ENCODE peak calls at places on chromosomes 11 and 22, in six cellular contexts. C is RWPE1, B is cardiac muscle cell, K is mammary epithelial cell, H is K562, X is Peyer's patch. I is an unnamed sample.

GRCh38 chr11:2276999-2277328 is 6.6 kb upstream of the ASCL2 start:
- DNase-seq in B (no peak), C (no peak), K (no peak), H (no peak), X (peak), I (no peak)

GRCh38 chr11:460331-461199 is 10.5 kb downstream of the PTDSS2 start:
- DNase-seq in K (no peak), B (peak), C (peak), X (no peak), H (peak), I (peak)

GRCh38 chr22:30655532-30655931 is 12.1 kb downstream of the DUSP18 start:
- DNase-seq in C (no peak), K (no peak), X (no peak), B (no peak), H (no peak), I (no peak)

GRCh38 chr11:396511-396947 is 2.5 kb downstream of the PKP3 start:
- DNase-seq in H (no peak), B (peak), C (peak), X (no peak), K (no peak), I (no peak)

GRCh38 chr11:10348650-10349280 is 43.9 kb downstream of the ADM start:
- DNase-seq in K (peak), C (no peak), B (peak), H (no peak), X (no peak), I (no peak)

GRCh38 chr22:48316876-48317250 is 1510.8 kb downstream of the BRD1 start:
- DNase-seq in B (no peak), X (peak), K (no peak), C (no peak), H (no peak), I (no peak)

GRCh38 chr11:46856605-46857339 is 10.7 kb upstream of the CKAP5 start:
- DNase-seq in H (no peak), C (no peak), K (no peak), B (no peak), X (no peak), I (no peak)

GRCh38 chr11:57792060-57792541 is 30.5 kb downstream of the CTNND1 start:
- DNase-seq in H (no peak), C (no peak), K (peak), X (peak), B (peak), I (peak)

GRCh38 chr22:21621025-21621424 is 8.8 kb downstream of the YDJC start:
- DNase-seq in B (no peak), X (no peak), K (no peak), H (no peak), C (no peak), I (no peak)

GRCh38 chr11:66317322-66317765 is 500 bp upstream of the CD248 start:
- DNase-seq in H (no peak), X (peak), K (no peak), B (peak), C (no peak), I (peak)

GRCh38 chr11:97982512-97982911 is 1038.2 kb upstream of the CNTN5 start:
- DNase-seq in K (no peak), X (no peak), C (no peak), B (no peak), H (no peak), I (no peak)

DNA sequence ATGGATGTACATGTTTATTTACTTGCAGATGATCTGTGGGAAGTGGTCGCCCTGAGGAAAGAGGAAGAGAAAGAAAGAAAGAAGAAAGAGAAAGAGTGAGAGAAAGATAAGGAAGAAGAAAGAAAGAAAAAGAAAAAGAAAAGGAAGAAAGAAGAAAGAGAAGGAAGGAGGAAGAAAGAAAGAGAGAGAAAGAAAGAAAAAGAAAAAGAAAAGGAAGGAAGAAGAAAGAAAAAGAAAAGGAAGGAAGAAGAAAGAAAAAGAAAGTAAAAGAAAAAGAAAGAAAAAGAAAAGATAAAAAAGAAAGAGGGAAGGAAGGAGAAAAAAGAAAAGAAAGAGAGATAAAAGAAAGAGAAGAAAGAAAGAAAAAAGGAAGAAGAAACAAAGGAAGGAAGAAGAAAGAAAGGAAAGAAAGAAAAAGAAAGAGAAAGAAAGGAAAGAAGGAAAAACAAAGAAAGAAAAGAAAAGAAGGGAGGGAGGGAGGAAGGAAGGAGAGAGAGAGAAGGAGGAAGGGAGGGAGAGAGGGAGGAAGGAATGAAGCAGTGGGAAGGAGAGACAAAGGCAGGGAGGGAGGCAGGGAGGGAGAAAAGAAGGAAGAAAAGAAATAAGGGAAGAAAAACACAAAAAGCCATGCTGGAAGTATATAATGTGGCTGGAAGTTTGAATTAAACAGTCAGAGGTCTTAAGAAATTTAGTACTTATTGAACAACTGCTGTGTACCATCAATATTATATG is 976.6 kb downstream of the FAM181B start:
- DNase-seq in X (no peak), K (no peak), B (no peak), H (no peak), C (no peak), I (no peak)
- TF ChIP-seq CTCF in X (no peak), K (no peak), B (no peak), H (no peak), C (no peak), I (no peak)

DNA sequence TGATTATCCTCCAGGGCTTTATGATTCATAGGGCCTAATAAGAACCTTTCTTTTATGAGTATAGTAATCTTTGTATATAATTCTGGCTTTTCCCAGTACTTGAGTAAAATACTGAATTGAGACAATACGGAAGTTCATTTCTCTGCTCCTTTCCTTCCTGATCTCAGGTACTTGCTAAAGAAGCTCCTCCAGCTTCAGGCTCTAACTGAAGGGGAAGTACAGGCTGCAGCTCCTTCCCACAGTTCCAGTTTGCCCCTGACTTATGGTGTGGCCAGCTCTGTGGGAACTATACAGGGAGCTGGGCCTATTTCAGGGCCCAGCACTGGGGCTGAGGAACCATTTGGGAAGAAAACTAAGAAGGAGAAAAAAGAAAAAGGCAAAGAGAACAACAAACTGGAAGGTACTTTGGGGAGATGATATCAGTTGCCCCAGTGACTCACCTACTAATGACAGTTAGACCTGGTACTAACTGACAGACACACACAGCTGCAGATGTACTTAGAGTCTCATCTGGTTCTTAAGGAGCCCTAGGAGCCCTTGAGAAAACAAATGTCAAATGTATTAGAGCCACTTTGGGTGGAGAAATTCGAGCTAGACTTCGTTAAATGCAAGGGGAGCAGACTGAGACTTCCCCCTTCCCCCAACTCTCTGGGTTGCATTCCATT is 3.0 kb downstream of the TBRG1 start:
- DNase-seq in X (no peak), H (no peak), C (no peak), B (no peak), K (no peak), I (no peak)
- H3K27ac ChIP-seq in X (no peak), H (peak), C (no peak), B (no peak), K (no peak), I (no peak)

GRCh38 chr11:35717520-35717919 is 54.9 kb downstream of the TRIM44 start:
- DNase-seq in B (no peak), K (no peak), H (no peak), C (no peak), X (no peak), I (no peak)

GRCh38 chr11:35712533-35712932 is 50.0 kb downstream of the TRIM44 start:
- DNase-seq in K (no peak), C (no peak), B (no peak), X (no peak), H (no peak), I (no peak)

GRCh38 chr11:35715649-35716048 is 53.1 kb downstream of the TRIM44 start:
- DNase-seq in B (no peak), X (no peak), C (no peak), K (no peak), H (no peak), I (no peak)

GRCh38 chr11:35714882-35715612 is 52.5 kb downstream of the TRIM44 start:
- DNase-seq in X (no peak), H (no peak), C (no peak), B (peak), K (peak), I (no peak)

DNA sequence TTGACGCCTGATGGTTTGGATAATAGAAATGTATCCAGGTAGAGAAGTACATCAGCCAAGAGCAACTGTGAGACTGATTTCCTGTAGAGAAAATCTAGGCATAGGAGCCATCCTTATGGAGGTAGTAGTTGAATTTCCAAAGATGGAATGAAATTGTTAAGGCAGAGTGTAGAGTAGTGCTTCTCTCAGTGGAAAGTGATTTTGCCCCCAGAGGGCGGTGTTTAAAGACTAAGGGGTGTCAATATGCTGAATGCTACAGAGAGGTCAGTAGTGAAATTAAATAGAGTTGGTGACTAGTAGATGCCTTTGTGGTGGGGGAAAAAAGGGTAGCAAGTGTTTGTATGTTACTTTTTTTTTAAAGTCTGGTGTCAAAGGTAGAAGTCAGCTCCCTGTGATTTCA is 54.5 kb downstream of the TRIM44 start:
- DNase-seq in B (no peak), K (no peak), X (no peak), C (no peak), H (no peak), I (no peak)
- TF ChIP-seq CTCF in B (peak), K (no peak), X (no peak), C (no peak), H (peak), I (no peak)

DNA sequence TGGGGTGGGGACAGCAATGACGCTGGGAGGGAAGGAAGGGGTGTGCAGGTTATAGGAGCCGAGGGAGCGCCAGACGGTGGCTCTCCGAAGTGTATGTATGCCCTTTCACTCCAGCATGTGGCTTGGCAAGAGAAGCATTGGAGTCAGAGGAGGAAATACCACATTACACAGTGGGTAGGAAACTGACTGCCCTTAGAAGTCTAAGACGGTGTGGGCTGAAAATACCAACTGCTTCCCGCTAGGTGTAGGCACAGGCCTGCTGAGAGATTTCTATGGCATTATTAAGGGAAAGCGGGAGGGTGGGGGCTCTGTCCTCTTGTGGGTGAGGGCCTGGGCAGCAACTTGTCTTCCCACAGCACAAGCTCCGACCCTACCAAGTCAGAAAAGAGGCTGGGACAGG is 44.7 kb downstream of the CACNG2 start:
- DNase-seq in C (no peak), B (peak), H (no peak), K (peak), X (no peak), I (no peak)
- H3K27ac ChIP-seq in C (peak), B (no peak), H (no peak), K (no peak), X (no peak), I (no peak)

GRCh38 chr11:82842019-82842418 is 58.2 kb downstream of the PRCP start:
- DNase-seq in H (no peak), B (no peak), C (no peak), K (no peak), X (no peak), I (peak)
- TF ChIP-seq CTCF in H (no peak), B (no peak), C (no peak), K (no peak), X (no peak), I (no peak)

GRCh38 chr11:8812438-8812837 is 98.6 kb upstream of the AKIP1 start:
- DNase-seq in X (no peak), K (no peak), B (peak), H (no peak), C (no peak), I (no peak)

GRCh38 chr11:8814209-8814922 is 96.6 kb upstream of the AKIP1 start:
- DNase-seq in X (no peak), H (no peak), K (peak), B (no peak), C (peak), I (no peak)

GRCh38 chr11:8811571-8811970 is 99.4 kb upstream of the AKIP1 start:
- DNase-seq in B (peak), C (peak), X (no peak), H (no peak), K (no peak), I (no peak)

GRCh38 chr11:8813658-8814057 is 97.3 kb upstream of the AKIP1 start:
- DNase-seq in C (peak), X (peak), B (peak), K (peak), H (peak), I (peak)

DNA sequence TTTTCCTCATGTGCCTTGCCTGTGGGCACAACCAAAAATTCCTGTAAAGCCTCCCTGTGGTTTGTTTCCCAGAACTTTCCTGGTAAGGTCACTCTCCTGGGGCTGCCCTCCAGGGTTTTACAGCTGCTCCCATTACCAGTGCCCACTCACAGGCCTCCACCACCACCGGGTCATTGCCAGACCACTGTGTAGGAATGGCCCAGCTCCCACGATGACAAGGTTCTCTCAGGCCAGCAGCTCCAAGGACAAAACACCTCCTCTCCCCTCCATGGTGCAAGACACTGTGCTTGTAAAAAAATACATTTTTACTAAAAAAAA is 96.1 kb upstream of the AKIP1 start:
- DNase-seq in B (no peak), H (no peak), K (no peak), C (no peak), X (no peak), I (no peak)
- H3K27ac ChIP-seq in B (no peak), H (no peak), K (peak), C (peak), X (peak), I (no peak)

DNA sequence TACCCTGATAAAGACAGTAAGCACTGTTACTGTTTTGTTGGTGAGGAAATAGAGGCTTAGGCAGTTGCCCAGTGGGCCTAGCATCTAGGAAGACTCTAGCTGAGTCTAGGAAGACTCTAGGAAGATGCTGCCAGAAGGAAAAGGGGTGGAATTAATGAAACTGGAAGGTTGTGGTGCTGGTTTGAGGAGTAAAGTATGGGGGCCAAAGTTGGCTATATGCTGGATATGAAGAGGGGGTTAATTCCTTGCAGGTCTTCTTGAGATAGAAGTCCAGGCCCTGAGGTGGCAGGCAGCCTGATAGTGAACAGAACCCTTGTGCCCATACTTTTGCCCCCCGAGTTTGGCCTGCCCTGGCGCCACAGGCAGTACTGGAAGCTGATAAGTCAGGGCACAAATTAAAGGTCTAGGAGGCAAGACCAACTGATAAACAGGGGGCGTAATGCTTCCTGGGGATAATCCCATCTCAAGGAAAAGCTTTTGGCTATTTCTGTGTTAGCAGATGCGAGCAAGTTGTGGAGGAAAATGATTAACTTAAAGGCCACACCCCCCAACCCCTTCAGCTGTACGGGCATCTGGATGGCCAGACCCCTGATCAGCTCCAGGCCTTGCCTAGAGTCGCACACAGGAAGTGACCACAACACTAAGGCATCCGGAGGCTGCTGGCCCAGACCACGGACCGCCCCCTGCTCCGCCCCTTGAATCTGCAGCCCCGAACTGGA is 3.1 kb downstream of the ILK start:
- DNase-seq in H (peak), C (peak), X (peak), B (peak), K (peak), I (peak)
- TF ChIP-seq CTCF in H (no peak), C (no peak), X (no peak), B (no peak), K (no peak), I (no peak)

GRCh38 chr11:12143461-12144258 is 33.3 kb downstream of the MICAL2 start:
- DNase-seq in K (no peak), C (no peak), H (no peak), X (peak), B (peak), I (no peak)
- H3K27ac ChIP-seq in K (no peak), C (no peak), H (no peak), X (peak), B (peak), I (peak)

DNA sequence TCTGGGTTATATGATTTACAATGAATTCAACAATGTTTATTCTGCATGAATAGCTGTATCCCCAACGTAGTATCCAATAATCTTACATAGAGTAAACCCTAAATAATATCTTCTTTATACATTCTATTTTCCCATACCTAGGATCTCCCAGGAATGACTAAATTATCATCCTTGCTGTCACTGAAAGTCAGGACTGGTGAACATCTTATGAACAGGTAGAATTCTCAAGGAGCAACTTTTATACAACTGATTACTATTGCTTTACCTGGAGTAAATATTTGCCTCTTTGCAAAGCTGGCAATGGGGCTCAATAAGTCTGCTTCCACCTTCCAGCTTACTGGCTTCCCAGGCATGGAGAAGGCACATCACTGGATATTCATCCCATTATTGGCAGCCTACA is at the start of gene OR51B6:
- DNase-seq in K (no peak), C (no peak), X (no peak), B (no peak), H (no peak), I (no peak)
- TF ChIP-seq CTCF in K (no peak), C (no peak), X (no peak), B (no peak), H (no peak), I (no peak)

I was measured in heart right ventricle.